ENCODE peak calls at places on chromosomes 2 and 18, in nine cellular contexts. One of them, this sample, is unnamed.

GRCh38 chr2:2787301-2787907 is 456.3 kb upstream of the MYT1L start:
- DNase-seq in HFFc6: no peak
- DNase-seq in AG09319: no peak
- DNase-seq in activated naive CD4-positive, alpha-beta T cell treated with anti-CD3 and anti-CD28 coated beads for 36 hours: no peak
- DNase-seq in NCI-H2081: no peak
- DNase-seq in cardiac septum: peak
- DNase-seq in activated CD8-positive, alpha-beta memory T cell treated with anti-CD3 and anti-CD28 coated beads, Interleukin-2, amount 50 U/mL, for 48 hours: no peak
- DNase-seq in NAMALWA: no peak
- DNase-seq in KBM-7: no peak
- DNase-seq in this sample: no peak

GRCh38 chr2:178449700-178450573 is 1.0 kb downstream of the PRKRA start:
- DNase-seq in HFFc6: peak
- DNase-seq in AG09319: no peak
- DNase-seq in activated naive CD4-positive, alpha-beta T cell treated with anti-CD3 and anti-CD28 coated beads for 36 hours: no peak
- DNase-seq in NCI-H2081: no peak
- DNase-seq in cardiac septum: no peak
- DNase-seq in activated CD8-positive, alpha-beta memory T cell treated with anti-CD3 and anti-CD28 coated beads, Interleukin-2, amount 50 U/mL, for 48 hours: no peak
- DNase-seq in NAMALWA: peak
- DNase-seq in KBM-7: peak
- DNase-seq in this sample: no peak

GRCh38 chr2:88753833-88754584 is 62.5 kb downstream of the RPIA start:
- DNase-seq in HFFc6: no peak
- DNase-seq in AG09319: no peak
- DNase-seq in activated naive CD4-positive, alpha-beta T cell treated with anti-CD3 and anti-CD28 coated beads for 36 hours: peak
- DNase-seq in NCI-H2081: no peak
- DNase-seq in cardiac septum: no peak
- DNase-seq in activated CD8-positive, alpha-beta memory T cell treated with anti-CD3 and anti-CD28 coated beads, Interleukin-2, amount 50 U/mL, for 48 hours: no peak
- DNase-seq in NAMALWA: peak
- DNase-seq in KBM-7: no peak
- DNase-seq in this sample: no peak

GRCh38 chr18:11994346-11994707 is 13.0 kb downstream of the IMPA2 start:
- DNase-seq in HFFc6: peak
- DNase-seq in AG09319: peak
- DNase-seq in activated naive CD4-positive, alpha-beta T cell treated with anti-CD3 and anti-CD28 coated beads for 36 hours: no peak
- DNase-seq in NCI-H2081: no peak
- DNase-seq in cardiac septum: no peak
- DNase-seq in activated CD8-positive, alpha-beta memory T cell treated with anti-CD3 and anti-CD28 coated beads, Interleukin-2, amount 50 U/mL, for 48 hours: no peak
- DNase-seq in NAMALWA: no peak
- DNase-seq in KBM-7: no peak
- DNase-seq in this sample: no peak

GRCh38 chr2:2229898-2230817 is 100.9 kb downstream of the MYT1L start:
- DNase-seq in HFFc6: no peak
- DNase-seq in AG09319: no peak
- DNase-seq in activated naive CD4-positive, alpha-beta T cell treated with anti-CD3 and anti-CD28 coated beads for 36 hours: no peak
- DNase-seq in NCI-H2081: no peak
- DNase-seq in cardiac septum: no peak
- DNase-seq in activated CD8-positive, alpha-beta memory T cell treated with anti-CD3 and anti-CD28 coated beads, Interleukin-2, amount 50 U/mL, for 48 hours: no peak
- DNase-seq in NAMALWA: no peak
- DNase-seq in KBM-7: no peak
- DNase-seq in this sample: no peak

GRCh38 chr2:64644240-64645013 is 9.3 kb downstream of the SERTAD2 start:
- DNase-seq in HFFc6: peak
- DNase-seq in AG09319: peak
- DNase-seq in activated naive CD4-positive, alpha-beta T cell treated with anti-CD3 and anti-CD28 coated beads for 36 hours: peak
- DNase-seq in NCI-H2081: peak
- DNase-seq in cardiac septum: peak
- DNase-seq in activated CD8-positive, alpha-beta memory T cell treated with anti-CD3 and anti-CD28 coated beads, Interleukin-2, amount 50 U/mL, for 48 hours: peak
- DNase-seq in NAMALWA: peak
- DNase-seq in KBM-7: peak
- DNase-seq in this sample: no peak

GRCh38 chr2:120499784-120500495 is 154.0 kb downstream of the INHBB start:
- DNase-seq in HFFc6: no peak
- DNase-seq in AG09319: no peak
- DNase-seq in activated naive CD4-positive, alpha-beta T cell treated with anti-CD3 and anti-CD28 coated beads for 36 hours: no peak
- DNase-seq in NCI-H2081: no peak
- DNase-seq in cardiac septum: no peak
- DNase-seq in activated CD8-positive, alpha-beta memory T cell treated with anti-CD3 and anti-CD28 coated beads, Interleukin-2, amount 50 U/mL, for 48 hours: no peak
- DNase-seq in NAMALWA: no peak
- DNase-seq in KBM-7: no peak
- DNase-seq in this sample: no peak

GRCh38 chr2:219769044-219770030 is 141.9 kb downstream of the SLC4A3 start:
- DNase-seq in HFFc6: peak
- DNase-seq in AG09319: no peak
- DNase-seq in activated naive CD4-positive, alpha-beta T cell treated with anti-CD3 and anti-CD28 coated beads for 36 hours: no peak
- DNase-seq in NCI-H2081: no peak
- DNase-seq in cardiac septum: peak
- DNase-seq in activated CD8-positive, alpha-beta memory T cell treated with anti-CD3 and anti-CD28 coated beads, Interleukin-2, amount 50 U/mL, for 48 hours: no peak
- DNase-seq in NAMALWA: no peak
- DNase-seq in KBM-7: no peak
- DNase-seq in this sample: no peak

GRCh38 chr2:164606557-164606956 is 14.7 kb downstream of the GRB14 start:
- DNase-seq in HFFc6: no peak
- DNase-seq in AG09319: peak
- DNase-seq in activated naive CD4-positive, alpha-beta T cell treated with anti-CD3 and anti-CD28 coated beads for 36 hours: no peak
- DNase-seq in NCI-H2081: no peak
- DNase-seq in cardiac septum: no peak
- DNase-seq in activated CD8-positive, alpha-beta memory T cell treated with anti-CD3 and anti-CD28 coated beads, Interleukin-2, amount 50 U/mL, for 48 hours: no peak
- DNase-seq in NAMALWA: no peak
- DNase-seq in KBM-7: no peak
- DNase-seq in this sample: no peak

GRCh38 chr2:157258520-157259326 is 1.2 kb downstream of the GALNT5 start:
- DNase-seq in HFFc6: no peak
- DNase-seq in AG09319: no peak
- DNase-seq in activated naive CD4-positive, alpha-beta T cell treated with anti-CD3 and anti-CD28 coated beads for 36 hours: no peak
- DNase-seq in NCI-H2081: no peak
- DNase-seq in cardiac septum: no peak
- DNase-seq in activated CD8-positive, alpha-beta memory T cell treated with anti-CD3 and anti-CD28 coated beads, Interleukin-2, amount 50 U/mL, for 48 hours: no peak
- DNase-seq in NAMALWA: no peak
- DNase-seq in KBM-7: no peak
- DNase-seq in this sample: no peak

GRCh38 chr2:179107737-179108136 is 57.8 kb upstream of the CCDC141 start:
- DNase-seq in HFFc6: no peak
- DNase-seq in AG09319: no peak
- DNase-seq in activated naive CD4-positive, alpha-beta T cell treated with anti-CD3 and anti-CD28 coated beads for 36 hours: no peak
- DNase-seq in NCI-H2081: no peak
- DNase-seq in cardiac septum: no peak
- DNase-seq in activated CD8-positive, alpha-beta memory T cell treated with anti-CD3 and anti-CD28 coated beads, Interleukin-2, amount 50 U/mL, for 48 hours: no peak
- DNase-seq in NAMALWA: no peak
- DNase-seq in KBM-7: no peak
- DNase-seq in this sample: no peak

GRCh38 chr2:4091013-4091412 is 387.6 kb downstream of the DCDC2C start:
- DNase-seq in HFFc6: no peak
- DNase-seq in AG09319: no peak
- DNase-seq in activated naive CD4-positive, alpha-beta T cell treated with anti-CD3 and anti-CD28 coated beads for 36 hours: no peak
- DNase-seq in NCI-H2081: no peak
- DNase-seq in cardiac septum: no peak
- DNase-seq in activated CD8-positive, alpha-beta memory T cell treated with anti-CD3 and anti-CD28 coated beads, Interleukin-2, amount 50 U/mL, for 48 hours: no peak
- DNase-seq in NAMALWA: no peak
- DNase-seq in KBM-7: no peak
- DNase-seq in this sample: no peak